ENCODE peak calls at places on chromosomes 16 and 17, in nine cellular contexts. N is mesendoderm; F is body of pancreas; Q is fibroblast of the conjunctiva; J is substantia nigra; T is AG09319; B is ureter; E is ovary; R is effector memory CD4-positive, alpha-beta T cell. U is an unnamed sample.

GRCh38 chr17:73980517-73980916 is 223.0 kb upstream of the RPL38 start:
- DNase-seq in N (no peak), F (no peak), Q (no peak), J (no peak), T (no peak), B (no peak), E (no peak), R (no peak), U (no peak)

GRCh38 chr17:31687505-31688126 is 171.4 kb downstream of the COPRS start:
- DNase-seq in N (peak), F (no peak), Q (no peak), J (no peak), T (no peak), B (no peak), E (no peak), R (no peak), U (no peak)

GRCh38 chr16:11175850-11176341 is 80.1 kb downstream of the SOCS1 start:
- DNase-seq in N (no peak), F (no peak), Q (no peak), J (no peak), T (no peak), B (no peak), E (no peak), R (no peak), U (no peak)

GRCh38 chr17:36602030-36602737 is 801 bp downstream of the MRM1 start:
- DNase-seq in N (peak), F (no peak), Q (no peak), J (no peak), T (no peak), B (no peak), E (no peak), R (no peak), U (peak)

GRCh38 chr17:58710948-58711552 is 18.6 kb downstream of the RAD51C start:
- DNase-seq in N (peak), F (peak), Q (peak), J (no peak), T (peak), B (no peak), E (peak), R (peak), U (peak)

GRCh38 chr17:15291674-15292361 is 26.7 kb upstream of the PMP22 start:
- DNase-seq in N (no peak), F (no peak), Q (no peak), J (no peak), T (no peak), B (no peak), E (no peak), R (no peak), U (no peak)

GRCh38 chr17:17494499-17495447 is 1.4 kb downstream of the RASD1 start:
- DNase-seq in N (peak), F (peak), Q (no peak), J (no peak), T (no peak), B (no peak), E (peak), R (no peak), U (peak)

GRCh38 chr16:12627394-12627793 is 176.3 kb downstream of the CPPED1 start:
- DNase-seq in N (no peak), F (no peak), Q (no peak), J (no peak), T (no peak), B (no peak), E (no peak), R (no peak), U (no peak)

GRCh38 chr16:19898166-19898565 is 13.5 kb upstream of the GPRC5B start:
- DNase-seq in N (no peak), F (no peak), Q (no peak), J (no peak), T (no peak), B (no peak), E (no peak), R (no peak), U (no peak)

GRCh38 chr17:20284575-20284974 is 182.8 kb downstream of the LGALS9B start:
- DNase-seq in N (no peak), F (no peak), Q (no peak), J (no peak), T (no peak), B (no peak), E (no peak), R (no peak), U (no peak)

GRCh38 chr16:21526923-21527807 is 72.2 kb upstream of the METTL9 start:
- DNase-seq in N (no peak), F (no peak), Q (no peak), J (no peak), T (no peak), B (no peak), E (no peak), R (no peak), U (no peak)

GRCh38 chr17:3740611-3741073 is 16.9 kb downstream of the HASPIN start:
- DNase-seq in N (peak), F (no peak), Q (no peak), J (no peak), T (no peak), B (no peak), E (no peak), R (peak), U (peak)

GRCh38 chr17:76382305-76382802 is 2.1 kb upstream of the SPHK1 start:
- DNase-seq in N (peak), F (peak), Q (no peak), J (no peak), T (no peak), B (no peak), E (no peak), R (no peak), U (no peak)

GRCh38 chr17:80443916-80444708 is 29.1 kb downstream of the ENDOV start:
- DNase-seq in N (peak), F (no peak), Q (no peak), J (no peak), T (no peak), B (no peak), E (no peak), R (no peak), U (no peak)

GRCh38 chr17:73227379-73227778 is 34.3 kb downstream of the CPSF4L start:
- DNase-seq in N (no peak), F (no peak), Q (no peak), J (no peak), T (no peak), B (no peak), E (no peak), R (no peak), U (no peak)

GRCh38 chr16:27367463-27368357 is 34.3 kb upstream of the IL21R start:
- DNase-seq in N (peak), F (peak), Q (peak), J (no peak), T (peak), B (peak), E (peak), R (peak), U (peak)

GRCh38 chr17:3845361-3845753 is 689 bp downstream of the NCBP3 start:
- DNase-seq in N (peak), F (no peak), Q (no peak), J (no peak), T (no peak), B (no peak), E (no peak), R (no peak), U (no peak)

GRCh38 chr16:66152841-66153525 is 213.5 kb upstream of the CDH5 start:
- DNase-seq in N (no peak), F (no peak), Q (peak), J (no peak), T (no peak), B (no peak), E (no peak), R (no peak), U (no peak)

U was measured in CD8-positive, alpha-beta memory T cell.